ENCODE peak calls at places on chromosomes 5 and 9, in ten cellular contexts. W is neural progenitor cell, E is H9, P is HCT116, G is K562, V is SK-N-MC, Z is GM23248, C is mammary epithelial cell, I is HepG2, Q is NT2/D1. D is an unnamed sample.

GRCh38 chr5:1185652-1186350 is 15.6 kb upstream of the SLC6A19 start:
- DNase-seq in W (no peak), E (no peak), P (no peak), G (peak; percentile 74), V (no peak), Z (no peak), C (no peak), I (peak; percentile 84), Q (no peak), D (peak; percentile 59)

GRCh38 chr9:21465859-21466518 is 16.1 kb downstream of the IFNE start:
- DNase-seq in W (peak; percentile 63), E (no peak), P (peak; percentile 61), G (no peak), V (peak; percentile 56), Z (peak; percentile 68), C (peak; percentile 36), I (peak; percentile 55), Q (peak; percentile 69), D (peak; percentile 27)

GRCh38 chr5:37075399-37075950 is 173.7 kb downstream of the CPLANE1 start:
- DNase-seq in W (no peak), E (no peak), P (no peak), G (no peak), V (no peak), Z (no peak), C (no peak), I (no peak), Q (no peak), D (no peak)

GRCh38 chr9:137314561-137315560 is 12.8 kb upstream of the NRARP start:
- DNase-seq in W (peak; percentile 50), E (peak; percentile 31), P (no peak), G (no peak), V (no peak), Z (no peak), C (no peak), I (no peak), Q (no peak), D (no peak)

GRCh38 chr5:93607367-93608258 is 24.6 kb downstream of the NR2F1 start:
- DNase-seq in W (peak; percentile 84), E (peak; percentile 83), P (no peak), G (no peak), V (no peak), Z (peak; percentile 74), C (peak; percentile 41), I (peak; percentile 44), Q (no peak), D (no peak)

GRCh38 chr9:8074645-8075044 is 275.1 kb upstream of the DMAC1 start:
- DNase-seq in W (no peak), E (no peak), P (no peak), G (no peak), V (no peak), Z (no peak), C (no peak), I (no peak), Q (no peak), D (no peak)

GRCh38 chr9:16207161-16207560 is 654.3 kb downstream of the CCDC171 start:
- DNase-seq in W (peak; percentile 31), E (no peak), P (no peak), G (no peak), V (no peak), Z (peak; percentile 49), C (no peak), I (no peak), Q (no peak), D (no peak)

GRCh38 chr5:65721050-65721774 is 697 bp downstream of the SGTB start:
- DNase-seq in W (peak; percentile 50), E (peak; percentile 45), P (no peak), G (peak; percentile 16), V (no peak), Z (peak; percentile 83), C (peak; percentile 46), I (peak; percentile 66), Q (no peak), D (peak; percentile 69)

GRCh38 chr5:127029513-127030258 is 672 bp downstream of the MARCHF3 start:
- DNase-seq in W (peak; percentile 74), E (peak; percentile 77), P (peak; percentile 50), G (peak; percentile 49), V (no peak), Z (peak; percentile 85), C (peak; percentile 70), I (peak; percentile 66), Q (peak; percentile 36), D (peak; percentile 77)

GRCh38 chr5:127028822-127029457 is 1.4 kb downstream of the MARCHF3 start:
- DNase-seq in W (no peak), E (no peak), P (no peak), G (no peak), V (no peak), Z (no peak), C (no peak), I (peak; percentile 68), Q (no peak), D (peak; percentile 73)

GRCh38 chr5:127031863-127032232 is 1.5 kb upstream of the MARCHF3 start:
- DNase-seq in W (no peak), E (no peak), P (no peak), G (no peak), V (no peak), Z (peak; percentile 33), C (no peak), I (no peak), Q (no peak), D (no peak)

GRCh38 chr5:127030259-127031146 is at the start of gene MARCHF3:
- DNase-seq in W (peak; percentile 98), E (peak; percentile 97), P (peak; percentile 85), G (peak; percentile 98), V (peak; percentile 14), Z (peak; percentile 98), C (peak; percentile 96), I (peak; percentile 85), Q (peak; percentile 85), D (peak; percentile 96)

GRCh38 chr5:127031147-127031862 is 947 bp upstream of the MARCHF3 start:
- DNase-seq in W (peak; percentile 57), E (peak; percentile 47), P (no peak), G (peak; percentile 40), V (no peak), Z (no peak), C (no peak), I (no peak), Q (no peak), D (no peak)
- H3K9ac ChIP-seq in W (no peak overlapping the region), E (no peak overlapping the region), P (peak overlapping the region; percentile 62), G (peak overlapping the region; percentile 99), V (peak overlapping the region; percentile 58), Z (peak overlapping the region; percentile 54), C (peak overlapping the region; percentile 32), I (peak overlapping the region; percentile 79), Q (peak overlapping the region; percentile 88), D (peak overlapping the region; percentile 61)

GRCh38 chr9:127753556-127753955 is 18.5 kb upstream of the TOR2A start:
- DNase-seq in W (no peak), E (no peak), P (no peak), G (no peak), V (no peak), Z (no peak), C (no peak), I (no peak), Q (no peak), D (no peak)

GRCh38 chr9:127753148-127753547 is 18.1 kb upstream of the TOR2A start:
- DNase-seq in W (no peak), E (no peak), P (no peak), G (no peak), V (no peak), Z (no peak), C (no peak), I (no peak), Q (no peak), D (no peak)

GRCh38 chr9:127754761-127755557 is 19.9 kb upstream of the TOR2A start:
- DNase-seq in W (peak; percentile 89), E (peak; percentile 82), P (no peak), G (peak; percentile 32), V (no peak), Z (no peak), C (no peak), I (no peak), Q (no peak), D (no peak)

GRCh38 chr9:127755558-127756060 is 20.5 kb upstream of the TOR2A start:
- DNase-seq in W (no peak), E (no peak), P (no peak), G (no peak), V (no peak), Z (no peak), C (no peak), I (no peak), Q (no peak), D (no peak)

GRCh38 chr9:127754099-127754760 is 19.1 kb upstream of the TOR2A start:
- DNase-seq in W (peak; percentile 86), E (peak; percentile 78), P (no peak), G (peak; percentile 93), V (no peak), Z (peak; percentile 69), C (no peak), I (no peak), Q (peak; percentile 52), D (no peak)
- H3K9ac ChIP-seq in W (no peak overlapping the region), E (no peak overlapping the region), P (no peak overlapping the region), G (no peak overlapping the region), V (no peak overlapping the region), Z (no peak overlapping the region), C (no peak overlapping the region), I (no peak overlapping the region), Q (peak overlapping the region; percentile 64), D (no peak overlapping the region)

DNA sequence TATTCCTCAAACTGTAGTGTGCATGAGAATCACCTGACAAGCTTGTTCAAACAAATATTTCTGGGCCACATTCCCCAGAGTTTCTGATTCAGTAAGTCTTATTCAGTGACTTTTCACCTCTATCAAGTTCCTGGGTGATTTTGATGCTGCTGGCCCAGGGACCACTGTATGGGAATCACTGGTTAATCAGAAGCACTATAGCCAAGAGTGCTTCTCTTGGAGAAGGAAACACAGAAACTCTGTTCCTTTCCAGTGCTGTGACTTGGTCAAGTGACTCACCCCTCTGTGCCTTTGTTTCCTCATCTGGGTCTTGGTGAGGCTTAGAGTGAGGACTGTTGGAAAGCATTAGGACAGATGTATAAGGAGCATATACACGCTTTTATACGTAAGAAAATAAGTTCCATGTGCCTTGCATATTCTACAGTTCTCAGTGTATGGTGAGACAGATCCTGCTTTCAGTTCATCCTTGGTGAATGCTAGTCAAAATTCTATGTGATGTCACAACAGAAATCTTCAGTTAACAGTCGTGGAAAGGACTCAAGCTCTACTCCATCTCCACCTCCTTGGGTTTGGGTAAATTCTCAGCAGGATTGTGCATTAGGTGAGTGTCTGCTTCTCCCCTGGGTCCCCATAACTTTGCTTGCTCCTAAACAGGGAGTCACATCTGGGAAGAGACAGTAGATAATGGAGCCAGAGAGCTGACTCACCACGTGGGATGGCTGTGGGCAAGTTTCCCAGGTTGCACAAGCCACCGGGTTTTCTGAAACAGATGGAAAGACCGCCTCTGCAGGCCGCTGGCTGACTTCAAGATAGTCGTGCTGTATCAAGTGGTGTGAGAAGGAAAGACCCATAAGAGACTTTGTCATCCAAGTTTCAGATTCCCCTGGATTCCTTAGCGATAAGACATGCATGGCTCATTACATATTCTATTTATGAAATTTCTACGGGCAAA is 117.0 kb downstream of the NXNL2 start:
- DNase-seq in W (no peak), E (no peak), P (no peak), G (peak; percentile 5), V (no peak), Z (peak; percentile 99), C (peak; percentile 98), I (no peak), Q (no peak), D (peak; percentile 65)
- H3K9ac ChIP-seq in W (no peak overlapping the region), E (no peak overlapping the region), P (no peak overlapping the region), G (no peak overlapping the region), V (no peak overlapping the region), Z (peak overlapping the region; percentile 76), C (no peak overlapping the region), I (no peak overlapping the region), Q (no peak overlapping the region), D (no peak overlapping the region)

DNA sequence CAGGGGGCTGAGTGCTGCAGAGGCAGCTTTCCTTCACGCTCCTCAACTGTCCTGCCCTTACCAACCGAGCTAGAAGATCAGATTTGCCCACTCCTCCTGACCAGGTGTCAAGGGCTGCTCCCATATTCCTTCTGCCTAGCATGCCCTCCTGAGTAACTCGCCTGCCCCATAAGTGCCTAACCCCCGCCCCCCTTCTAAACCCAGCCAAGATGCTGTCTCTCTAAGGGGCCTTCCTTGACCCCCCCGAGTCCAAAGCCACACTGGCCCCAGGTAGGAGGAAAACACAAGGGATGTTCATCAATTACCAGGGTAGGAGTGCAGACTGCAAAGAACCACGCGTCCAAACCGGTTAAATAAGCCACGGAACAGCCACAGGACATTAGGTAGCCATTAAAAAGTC is 4.8 kb downstream of the CCDC69 start:
- DNase-seq in W (no peak), E (no peak), P (no peak), G (no peak), V (no peak), Z (no peak), C (no peak), I (no peak), Q (no peak), D (no peak)
- H3K9ac ChIP-seq in W (no peak overlapping the region), E (no peak overlapping the region), P (no peak overlapping the region), G (no peak overlapping the region), V (no peak overlapping the region), Z (no peak overlapping the region), C (no peak overlapping the region), I (no peak overlapping the region), Q (no peak overlapping the region), D (peak overlapping the region; percentile 0)

D was measured in colonic mucosa.